ENCODE peak calls at places on chromosomes 1 and 21, in seven cellular contexts. H is HCT116; Z is tibial nerve; R is heart left ventricle; X is H9; C is substantia nigra; B is CD4-positive, CD25-positive, alpha-beta regulatory T cell. D is an unnamed sample.

GRCh38 chr1:177164380-177165068 is at the start of gene ASTN1:
- DNase-seq in B (no peak), C (peak; percentile 13), H (no peak), Z (no peak), X (peak; percentile 61), R (peak; percentile 10), D (no peak)

GRCh38 chr1:219114014-219114413 is 59.7 kb upstream of the LYPLAL1 start:
- DNase-seq in B (no peak), Z (no peak), X (no peak), H (no peak), R (no peak), C (no peak), D (no peak)

GRCh38 chr1:211336161-211336560 is 9.5 kb downstream of the TRAF5 start:
- DNase-seq in Z (no peak), B (no peak), C (no peak), H (no peak), X (no peak), R (no peak), D (no peak)

GRCh38 chr1:67162954-67163353 is 3.3 kb upstream of the IL23R start:
- DNase-seq in Z (no peak), X (no peak), H (peak; percentile 61), B (peak; percentile 63), C (no peak), R (no peak), D (no peak)

GRCh38 chr1:222382171-222382570 is 165.7 kb downstream of the HHIPL2 start:
- DNase-seq in B (no peak), H (no peak), X (no peak), Z (no peak), R (no peak), C (no peak), D (no peak)

GRCh38 chr1:150194381-150195031 is 41.4 kb downstream of the ANP32E start:
- DNase-seq in Z (no peak), B (no peak), X (no peak), H (no peak), C (no peak), R (no peak), D (no peak)

GRCh38 chr1:41428736-41429640 is 55.5 kb downstream of the EDN2 start:
- DNase-seq in B (no peak), H (no peak), R (no peak), Z (no peak), X (no peak), C (no peak), D (no peak)

GRCh38 chr1:86214605-86215004 is 58.0 kb upstream of the COL24A1 start:
- DNase-seq in R (no peak), Z (no peak), H (no peak), C (no peak), B (no peak), X (no peak), D (no peak)

GRCh38 chr1:84077476-84078107 is 66.5 kb upstream of the PRKACB start:
- DNase-seq in C (peak; percentile 86), H (peak; percentile 38), Z (peak; percentile 35), R (peak; percentile 75), B (peak; percentile 82), X (peak; percentile 81), D (peak; percentile 81)

GRCh38 chr1:167627865-167628641 is 2.0 kb upstream of the RCSD1 start:
- DNase-seq in Z (no peak), H (no peak), C (no peak), B (peak; percentile 96), R (no peak), X (no peak), D (no peak)

GRCh38 chr1:160437432-160438319 is 37.3 kb downstream of the VANGL2 start:
- DNase-seq in Z (no peak), R (no peak), X (no peak), B (peak; percentile 84), H (no peak), C (no peak), D (no peak)

GRCh38 chr1:232878141-232878540 is 72.3 kb upstream of the NTPCR start:
- DNase-seq in C (no peak), Z (no peak), H (no peak), X (no peak), B (no peak), R (no peak), D (no peak)

GRCh38 chr1:172399369-172400072 is 21.0 kb upstream of the C1orf105 start:
- DNase-seq in H (peak; percentile 58), X (no peak), Z (peak; percentile 65), B (peak; percentile 71), C (no peak), R (peak; percentile 41), D (peak; percentile 74)

GRCh38 chr1:202122639-202123335 is at the start of gene GPR37L1:
- DNase-seq in B (no peak), R (peak; percentile 39), X (peak; percentile 92), C (peak; percentile 84), Z (peak; percentile 40), H (no peak), D (no peak)

GRCh38 chr1:214637722-214638473 is 34.9 kb downstream of the CENPF start:
- DNase-seq in C (no peak), Z (no peak), R (no peak), H (peak; percentile 34), B (peak; percentile 72), X (no peak), D (no peak)

GRCh38 chr1:107949467-107950253 is 15.3 kb downstream of the VAV3 start:
- DNase-seq in H (no peak), Z (no peak), B (peak; percentile 68), X (no peak), R (no peak), C (no peak), D (no peak)

GRCh38 chr1:95323117-95323516 is 89.1 kb downstream of the RWDD3 start:
- DNase-seq in C (no peak), B (no peak), Z (no peak), H (no peak), R (no peak), X (no peak), D (no peak)

GRCh38 chr1:119674110-119674509 is 26.0 kb upstream of the ZNF697 start:
- DNase-seq in X (no peak), H (no peak), R (no peak), Z (no peak), C (no peak), B (no peak), D (no peak)

GRCh38 chr1:91650764-91651163 is 150.1 kb downstream of the CDC7 start:
- DNase-seq in R (peak; percentile 73), B (no peak), H (no peak), C (no peak), Z (peak; percentile 90), X (no peak), D (peak; percentile 84)

GRCh38 chr21:29238052-29238966 is 60.4 kb upstream of the BACH1 start:
- DNase-seq in C (no peak), R (no peak), B (no peak), H (no peak), X (no peak), Z (no peak), D (no peak)

GRCh38 chr1:223153177-223154119 is 10.4 kb upstream of the TLR5 start:
- DNase-seq in H (no peak), R (peak; percentile 46), B (no peak), X (no peak), Z (no peak), C (no peak), D (no peak)

GRCh38 chr1:153659656-153660055 is 1.2 kb downstream of the SNAPIN start:
- DNase-seq in B (no peak), R (no peak), C (no peak), H (no peak), X (no peak), Z (no peak), D (peak; percentile 74)
- H3K27ac ChIP-seq in B (peak overlapping the region; percentile 88), R (peak overlapping the region; percentile 96), C (no peak overlapping the region), H (peak overlapping the region; percentile 80), X (no peak overlapping the region), Z (peak overlapping the region; percentile 99), D (peak overlapping the region; percentile 92)

DNA sequence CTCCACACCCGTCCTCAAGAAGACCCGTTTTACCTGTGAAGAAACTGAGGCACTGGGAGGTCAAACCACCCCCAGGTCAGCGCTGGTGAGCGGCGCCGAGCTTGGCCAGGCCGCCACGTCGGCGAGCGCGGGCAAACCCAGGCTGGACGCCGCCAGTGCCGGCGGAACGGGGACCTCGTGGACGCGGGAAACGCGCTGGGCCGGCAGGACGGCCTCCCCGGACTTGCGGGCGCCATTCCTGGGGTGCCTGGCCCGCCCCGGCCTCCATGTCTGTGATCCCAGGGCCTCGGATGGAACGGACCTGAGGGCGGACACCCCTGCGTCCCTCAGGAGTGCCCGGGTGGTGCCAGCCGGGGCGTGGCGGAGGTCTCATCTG is 762 bp upstream of the SUMO3 start:
- DNase-seq in H (no peak), C (no peak), X (no peak), B (no peak), Z (no peak), R (no peak), D (no peak)
- H3K27ac ChIP-seq in H (no peak overlapping the region), C (peak overlapping the region; percentile 72), X (no peak overlapping the region), B (peak overlapping the region; percentile 81), Z (peak overlapping the region; percentile 99), R (peak overlapping the region; percentile 94), D (peak overlapping the region; percentile 91)

GRCh38 chr1:226202246-226202645 is 15.7 kb upstream of the ACBD3 start:
- DNase-seq in R (no peak), C (no peak), X (no peak), Z (no peak), H (no peak), B (no peak), D (no peak)

GRCh38 chr1:226201029-226201593 is 14.6 kb upstream of the ACBD3 start:
- DNase-seq in Z (no peak), R (no peak), X (peak; percentile 65), H (peak; percentile 13), B (peak; percentile 40), C (no peak), D (no peak)

GRCh38 chr1:226204198-226204597 is 17.7 kb upstream of the ACBD3 start:
- DNase-seq in C (no peak), B (no peak), R (no peak), X (no peak), H (no peak), Z (no peak), D (no peak)

GRCh38 chr1:226203693-226204092 is 17.2 kb upstream of the ACBD3 start:
- DNase-seq in Z (no peak), B (no peak), R (no peak), X (no peak), H (no peak), C (no peak), D (no peak)

GRCh38 chr1:226203237-226203636 is 16.7 kb upstream of the ACBD3 start:
- DNase-seq in X (no peak), R (no peak), B (no peak), H (no peak), C (no peak), Z (no peak), D (no peak)
- H3K27ac ChIP-seq in X (no peak overlapping the region), R (no peak overlapping the region), B (no peak overlapping the region), H (no peak overlapping the region), C (no peak overlapping the region), Z (no peak overlapping the region), D (no peak overlapping the region)

GRCh38 chr1:206914138-206914537 is 7.6 kb downstream of the FCMR start:
- DNase-seq in R (no peak), Z (no peak), X (no peak), B (no peak), C (no peak), H (no peak), D (no peak)

GRCh38 chr1:206916000-206916709 is 5.6 kb downstream of the FCMR start:
- DNase-seq in H (no peak), X (no peak), C (no peak), R (no peak), B (no peak), Z (no peak), D (no peak)

GRCh38 chr1:206912445-206913095 is 9.2 kb downstream of the FCMR start:
- DNase-seq in C (no peak), X (peak; percentile 73), B (peak; percentile 78), H (peak; percentile 64), R (peak; percentile 67), Z (peak; percentile 80), D (no peak)

GRCh38 chr1:206918076-206918475 is 3.7 kb downstream of the FCMR start:
- DNase-seq in X (no peak), Z (no peak), H (no peak), B (no peak), C (no peak), R (no peak), D (no peak)

GRCh38 chr1:206915085-206915735 is 6.5 kb downstream of the FCMR start:
- DNase-seq in R (no peak), Z (no peak), C (no peak), H (no peak), X (no peak), B (no peak), D (no peak)
- H3K27ac ChIP-seq in R (no peak overlapping the region), Z (no peak overlapping the region), C (no peak overlapping the region), H (no peak overlapping the region), X (no peak overlapping the region), B (peak overlapping the region; percentile 67), D (no peak overlapping the region)

D was measured in suprapubic skin.